ENCODE peak calls at places on chromosomes 11 and 22, in eight cellular contexts. A, J, C, Y, X, E, G and Q are unnamed samples.
A peak's percentile ranks its signal among the peaks of the same experiment; 100 is the strongest.

GRCh38 chr22:19455033-19455432 is 7.5 kb upstream of the C22orf39 start:
- DNase-seq in A (no peak), J (no peak), C (no peak), Y (no peak), X (no peak), E (no peak), G (no peak), Q (no peak)

GRCh38 chr11:61572913-61573312 is 8.0 kb downstream of the SYT7 start:
- DNase-seq in A (no peak), J (no peak), C (no peak), Y (no peak), X (no peak), E (no peak), G (no peak), Q (no peak)

GRCh38 chr11:59511675-59512074 is 336 bp downstream of the OR4D9 start:
- DNase-seq in A (no peak), J (no peak), C (no peak), Y (no peak), X (no peak), E (no peak), G (no peak), Q (no peak)

GRCh38 chr22:37824674-37825641 is 1.8 kb downstream of the GALR3 start:
- DNase-seq in A (no peak), J (no peak), C (no peak), Y (no peak), X (no peak), E (no peak), G (no peak), Q (no peak)

GRCh38 chr22:43293661-43294392 is 49.3 kb downstream of the SCUBE1 start:
- DNase-seq in A (peak; percentile 32), J (no peak), C (no peak), Y (no peak), X (no peak), E (no peak), G (no peak), Q (no peak)

GRCh38 chr11:99911116-99911515 is 776.0 kb upstream of the ARHGAP42 start:
- DNase-seq in A (no peak), J (no peak), C (no peak), Y (no peak), X (no peak), E (no peak), G (no peak), Q (no peak)

GRCh38 chr11:81219661-81220060 is 1514.0 kb downstream of the FAM181B start:
- DNase-seq in A (no peak), J (no peak), C (no peak), Y (no peak), X (no peak), E (no peak), G (no peak), Q (no peak)

GRCh38 chr11:369336-370018 is at the start of gene B4GALNT4:
- DNase-seq in A (peak; percentile 68), J (peak; percentile 56), C (no peak), Y (no peak), X (no peak), E (peak; percentile 72), G (peak; percentile 16), Q (peak; percentile 80)

GRCh38 chr22:19174106-19175025 is 4.2 kb downstream of the SLC25A1 start:
- DNase-seq in A (no peak), J (no peak), C (peak; percentile 66), Y (no peak), X (no peak), E (peak; percentile 54), G (peak; percentile 6), Q (no peak)